ENCODE peak calls at places on chromosome 16, in five cellular contexts. D, Z, O, N and P are unnamed samples.

GRCh38 chr16:8109510-8110369 is 480.6 kb downstream of the TMEM114 start:
- DNase-seq in D (no peak), Z (no peak), O (no peak), N (no peak), P (no peak)

GRCh38 chr16:19599968-19600716 is 44.6 kb downstream of the VPS35L start:
- DNase-seq in D (no peak), Z (no peak), O (no peak), N (no peak), P (no peak)

GRCh38 chr16:874366-875181 is 74.0 kb upstream of the GNG13 start:
- DNase-seq in D (no peak), Z (no peak), O (no peak), N (no peak), P (no peak)

GRCh38 chr16:56886826-56887225 is 21.8 kb downstream of the SLC12A3 start:
- DNase-seq in D (no peak), Z (no peak), O (no peak), N (no peak), P (no peak)

GRCh38 chr16:51577621-51578303 is 426.7 kb upstream of the SALL1 start:
- DNase-seq in D (no peak), Z (no peak), O (no peak), N (peak), P (no peak)

GRCh38 chr16:84879569-84880487 is 60.0 kb downstream of the CRISPLD2 start:
- DNase-seq in D (no peak), Z (no peak), O (no peak), N (no peak), P (no peak)

GRCh38 chr16:30092373-30093010 is 768 bp upstream of the TBX6 start:
- DNase-seq in D (peak), Z (peak), O (no peak), N (peak), P (peak)

GRCh38 chr16:30767767-30768465 is 5.8 kb downstream of the RNF40 start:
- DNase-seq in D (peak), Z (no peak), O (no peak), N (no peak), P (no peak)

GRCh38 chr16:25950586-25951201 is 258.9 kb downstream of the HS3ST4 start:
- DNase-seq in D (no peak), Z (no peak), O (no peak), N (no peak), P (no peak)

GRCh38 chr16:49048557-49048956 is 233.1 kb downstream of the CBLN1 start:
- DNase-seq in D (peak), Z (no peak), O (no peak), N (no peak), P (no peak)

GRCh38 chr16:77396461-77396860 is 38.4 kb downstream of the ADAMTS18 start:
- DNase-seq in D (no peak), Z (no peak), O (no peak), N (no peak), P (no peak)

GRCh38 chr16:85683363-85683762 is 5.4 kb downstream of the GINS2 start:
- DNase-seq in D (no peak), Z (no peak), O (no peak), N (no peak), P (no peak)

GRCh38 chr16:56606071-56606687 is 2.2 kb upstream of the MT2A start:
- DNase-seq in D (no peak), Z (no peak), O (no peak), N (no peak), P (no peak)

GRCh38 chr16:12087901-12088364 is 111.4 kb downstream of the SNX29 start:
- DNase-seq in D (peak), Z (no peak), O (no peak), N (no peak), P (no peak)

GRCh38 chr16:19393226-19394074 is 24.2 kb upstream of the TMC5 start:
- DNase-seq in D (no peak), Z (no peak), O (peak), N (peak), P (no peak)

GRCh38 chr16:21194771-21195301 is 16.5 kb downstream of the ZP2 start:
- DNase-seq in D (peak), Z (no peak), O (peak), N (peak), P (no peak)

GRCh38 chr16:57752203-57752580 is 16.6 kb downstream of the KATNB1 start:
- DNase-seq in D (no peak), Z (no peak), O (no peak), N (no peak), P (no peak)

GRCh38 chr16:82881517-82881916 is 254.7 kb downstream of the CDH13 start:
- DNase-seq in D (no peak), Z (no peak), O (no peak), N (no peak), P (no peak)

GRCh38 chr16:57316390-57317017 is 32.0 kb upstream of the PLLP start:
- DNase-seq in D (no peak), Z (no peak), O (peak), N (peak), P (no peak)

GRCh38 chr16:58639836-58640235 is 10.2 kb upstream of the CNOT1 start:
- DNase-seq in D (no peak), Z (no peak), O (no peak), N (no peak), P (no peak)

GRCh38 chr16:58121132-58121531 is 8.0 kb downstream of the CFAP20 start:
- DNase-seq in D (no peak), Z (no peak), O (no peak), N (no peak), P (no peak)

GRCh38 chr16:3038256-3038655 is 1.5 kb upstream of the BICDL2 start:
- DNase-seq in D (no peak), Z (no peak), O (no peak), N (no peak), P (no peak)

GRCh38 chr16:19864566-19864965 is 20.1 kb downstream of the GPRC5B start:
- DNase-seq in D (no peak), Z (no peak), O (no peak), N (no peak), P (no peak)

GRCh38 chr16:22813223-22813945 is 578 bp upstream of the HS3ST2 start:
- DNase-seq in D (no peak), Z (peak), O (peak), N (no peak), P (no peak)

GRCh38 chr16:29784901-29785500 is 5.5 kb upstream of the KIF22 start:
- DNase-seq in D (peak), Z (no peak), O (no peak), N (no peak), P (no peak)

GRCh38 chr16:3276679-3277078 is 6.6 kb upstream of the ZNF263 start:
- DNase-seq in D (no peak), Z (no peak), O (no peak), N (no peak), P (no peak)

GRCh38 chr16:72590179-72590937 is 418.4 kb upstream of the PMFBP1 start:
- DNase-seq in D (no peak), Z (no peak), O (peak), N (no peak), P (no peak)

GRCh38 chr16:80015566-80015965 is 415.0 kb upstream of the MAF start:
- DNase-seq in D (no peak), Z (no peak), O (no peak), N (no peak), P (no peak)

GRCh38 chr16:27315333-27316037 is 1.7 kb downstream of the IL4R start:
- DNase-seq in D (no peak), Z (peak), O (peak), N (no peak), P (no peak)

GRCh38 chr16:89453662-89454321 is 36.6 kb downstream of the ANKRD11 start:
- DNase-seq in D (no peak), Z (peak), O (no peak), N (no peak), P (no peak)
- TF ChIP-seq CTCF in D (peak), Z (no peak), O (peak), N (peak), P (no peak)

GRCh38 chr16:10578474-10579316 is 1.7 kb downstream of the EMP2 start:
- DNase-seq in D (no peak), Z (no peak), O (no peak), N (no peak), P (no peak)

GRCh38 chr16:10579575-10579964 is 828 bp downstream of the EMP2 start:
- DNase-seq in D (no peak), Z (no peak), O (no peak), N (no peak), P (no peak)

GRCh38 chr16:10577305-10578202 is 2.8 kb downstream of the EMP2 start:
- DNase-seq in D (no peak), Z (no peak), O (peak), N (no peak), P (no peak)

GRCh38 chr16:10581507-10581906 is 1.1 kb upstream of the EMP2 start:
- DNase-seq in D (no peak), Z (no peak), O (no peak), N (no peak), P (no peak)

GRCh38 chr16:10579965-10580918 is at the start of gene EMP2:
- DNase-seq in D (no peak), Z (no peak), O (peak), N (no peak), P (peak)
- TF ChIP-seq CTCF in D (peak), Z (no peak), O (peak), N (peak), P (peak)

DNA sequence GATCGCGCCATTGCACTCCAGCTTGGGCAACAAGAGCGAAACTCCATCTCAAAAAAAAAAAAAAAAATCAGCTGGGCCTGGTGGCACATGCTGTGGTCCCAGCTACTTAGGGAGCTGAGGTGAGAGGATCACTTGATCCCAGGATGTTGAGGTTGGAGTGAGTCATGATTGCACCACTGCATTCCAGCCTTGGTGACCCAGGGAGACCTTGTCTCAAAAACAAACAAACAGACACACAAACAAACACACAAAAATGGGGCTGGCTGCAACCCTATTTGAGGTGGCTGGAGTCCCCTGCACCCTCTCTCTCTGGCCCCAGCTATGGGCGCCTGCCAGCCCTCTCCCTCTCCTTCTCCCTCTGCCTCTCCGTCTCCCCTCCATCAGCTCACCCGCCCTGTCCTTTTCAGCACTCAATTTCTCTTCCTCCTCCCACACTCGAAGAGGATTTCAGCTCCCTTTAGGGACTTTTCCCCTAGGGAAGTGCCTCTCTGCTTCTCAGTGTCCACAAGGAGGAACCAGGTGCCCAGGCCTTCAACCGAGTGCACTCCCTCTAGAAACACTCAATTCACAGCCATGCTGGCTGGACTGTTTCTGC is 17.5 kb upstream of the TFAP4 start:
- DNase-seq in D (no peak), Z (peak), O (peak), N (no peak), P (no peak)
- TF ChIP-seq CTCF in D (no peak), Z (no peak), O (peak), N (peak), P (no peak)

GRCh38 chr16:5918553-5919127 is 821.0 kb upstream of the EEF2KMT start:
- DNase-seq in D (no peak), Z (no peak), O (no peak), N (no peak), P (no peak)
- TF ChIP-seq CTCF in D (no peak), Z (no peak), O (no peak), N (peak), P (peak)

GRCh38 chr16:47533744-47534292 is 72.7 kb downstream of the PHKB start:
- DNase-seq in D (peak), Z (no peak), O (no peak), N (no peak), P (no peak)
- TF ChIP-seq CTCF in D (no peak), Z (no peak), O (no peak), N (no peak), P (no peak)

DNA sequence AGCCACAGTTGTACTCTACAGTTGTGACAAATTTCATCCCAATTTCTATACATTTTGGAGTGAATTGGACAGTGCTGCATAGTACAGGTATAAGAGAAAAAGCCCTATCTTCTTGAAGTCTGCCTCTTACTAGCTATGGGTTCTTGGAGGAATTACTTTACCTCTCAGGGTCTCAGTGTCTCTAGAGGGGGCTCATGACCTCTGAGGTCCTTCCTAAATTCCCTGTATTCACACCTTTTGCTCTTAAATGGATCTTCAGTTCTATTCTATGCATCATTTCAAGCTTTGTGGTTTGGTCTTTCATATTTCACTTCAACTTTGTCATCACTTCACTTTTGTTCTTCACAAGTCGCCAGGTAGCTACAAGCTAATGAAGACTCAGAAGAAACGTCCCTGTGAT is 71.2 kb upstream of the ERCC4 start:
- DNase-seq in D (no peak), Z (no peak), O (no peak), N (no peak), P (no peak)
- TF ChIP-seq CTCF in D (no peak), Z (no peak), O (no peak), N (no peak), P (no peak)

DNA sequence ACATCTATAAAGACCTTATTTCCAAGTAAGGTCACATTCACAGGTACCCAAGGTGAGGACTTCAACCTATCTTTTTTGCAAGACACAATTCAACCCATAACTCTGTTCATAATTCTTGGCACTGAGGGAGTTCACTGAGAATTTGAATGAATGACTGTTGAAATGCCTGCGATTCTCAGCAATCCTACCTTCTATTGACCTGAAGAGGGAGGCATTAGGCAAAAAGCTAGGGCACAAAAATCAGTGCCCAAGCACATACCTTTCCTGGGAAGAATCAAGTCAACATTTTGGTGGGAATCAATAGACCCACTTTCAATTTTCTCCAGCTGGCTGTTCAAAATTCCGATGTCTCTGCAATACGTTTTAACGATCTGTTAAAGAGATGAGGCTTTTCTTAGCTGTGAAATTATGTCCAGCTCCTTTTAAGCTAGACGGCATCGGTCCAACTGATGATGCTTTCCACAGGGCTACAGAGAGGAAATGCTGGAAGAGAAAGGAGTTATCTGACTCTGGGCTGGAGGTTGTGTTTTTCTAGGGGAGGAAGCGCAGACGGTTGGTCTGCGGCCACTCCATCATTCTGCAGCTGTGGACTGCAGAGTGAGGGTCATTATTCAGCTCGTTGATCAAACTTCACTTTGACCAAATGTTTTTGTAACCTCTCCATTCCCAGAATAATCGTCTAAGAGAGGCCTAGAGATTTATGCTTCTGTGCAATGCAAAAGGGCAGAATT is 25.1 kb downstream of the BCO1 start:
- DNase-seq in D (no peak), Z (no peak), O (peak), N (no peak), P (no peak)
- TF ChIP-seq CTCF in D (no peak), Z (no peak), O (peak), N (no peak), P (no peak)